ENCODE peak calls at places on chromosomes 16 and 17, in seven cellular contexts. One of them, this sample, is unnamed.

GRCh38 chr16:27717726-27718125 is 167.8 kb downstream of the KATNIP start:
- DNase-seq in GM12878: no peak
- DNase-seq in H1: no peak
- DNase-seq in SK-N-SH: no peak
- DNase-seq in K562: no peak
- DNase-seq in HepG2: no peak
- DNase-seq in GM12891: no peak
- DNase-seq in this sample: no peak

GRCh38 chr17:63984651-63985386 is 12.1 kb upstream of the SCN4A start:
- DNase-seq in GM12878: no peak
- DNase-seq in H1: no peak
- DNase-seq in SK-N-SH: no peak
- DNase-seq in K562: peak
- DNase-seq in HepG2: peak
- DNase-seq in GM12891: no peak
- DNase-seq in this sample: no peak

GRCh38 chr16:84700518-84701277 is 898 bp downstream of the USP10 start:
- DNase-seq in GM12878: no peak
- DNase-seq in H1: no peak
- DNase-seq in SK-N-SH: peak
- DNase-seq in K562: no peak
- DNase-seq in HepG2: no peak
- DNase-seq in GM12891: no peak
- DNase-seq in this sample: no peak

GRCh38 chr16:24677388-24677787 is 52.1 kb upstream of the TNRC6A start:
- DNase-seq in GM12878: no peak
- DNase-seq in H1: no peak
- DNase-seq in SK-N-SH: no peak
- DNase-seq in K562: no peak
- DNase-seq in HepG2: no peak
- DNase-seq in GM12891: no peak
- DNase-seq in this sample: no peak

GRCh38 chr16:1999866-2000514 is 9.6 kb downstream of the ZNF598 start:
- DNase-seq in GM12878: no peak
- DNase-seq in H1: no peak
- DNase-seq in SK-N-SH: no peak
- DNase-seq in K562: no peak
- DNase-seq in HepG2: no peak
- DNase-seq in GM12891: no peak
- DNase-seq in this sample: no peak

GRCh38 chr16:52383640-52384292 is 163.2 kb downstream of the TOX3 start:
- DNase-seq in GM12878: no peak
- DNase-seq in H1: no peak
- DNase-seq in SK-N-SH: no peak
- DNase-seq in K562: no peak
- DNase-seq in HepG2: peak
- DNase-seq in GM12891: no peak
- DNase-seq in this sample: no peak

GRCh38 chr17:48472485-48473281 is 42.7 kb upstream of the SKAP1 start:
- DNase-seq in GM12878: no peak
- DNase-seq in H1: no peak
- DNase-seq in SK-N-SH: no peak
- DNase-seq in K562: no peak
- DNase-seq in HepG2: no peak
- DNase-seq in GM12891: no peak
- DNase-seq in this sample: no peak

GRCh38 chr16:53052519-53053501 is at the start of gene CHD9NB:
- DNase-seq in GM12878: no peak
- DNase-seq in H1: no peak
- DNase-seq in SK-N-SH: peak
- DNase-seq in K562: no peak
- DNase-seq in HepG2: peak
- DNase-seq in GM12891: no peak
- DNase-seq in this sample: no peak

GRCh38 chr17:13735444-13735843 is 133.7 kb upstream of the HS3ST3A1 start:
- DNase-seq in GM12878: no peak
- DNase-seq in H1: no peak
- DNase-seq in SK-N-SH: peak
- DNase-seq in K562: no peak
- DNase-seq in HepG2: no peak
- DNase-seq in GM12891: no peak
- DNase-seq in this sample: no peak

GRCh38 chr16:533391-534088 is 6.0 kb downstream of the CAPN15 start:
- DNase-seq in GM12878: no peak
- DNase-seq in H1: no peak
- DNase-seq in SK-N-SH: no peak
- DNase-seq in K562: no peak
- DNase-seq in HepG2: peak
- DNase-seq in GM12891: no peak
- DNase-seq in this sample: no peak

GRCh38 chr16:17446661-17447060 is 24.1 kb downstream of the XYLT1 start:
- DNase-seq in GM12878: no peak
- DNase-seq in H1: no peak
- DNase-seq in SK-N-SH: no peak
- DNase-seq in K562: no peak
- DNase-seq in HepG2: no peak
- DNase-seq in GM12891: no peak
- DNase-seq in this sample: no peak

GRCh38 chr17:32516450-32516849 is 29.7 kb downstream of the CDK5R1 start:
- DNase-seq in GM12878: no peak
- DNase-seq in H1: no peak
- DNase-seq in SK-N-SH: no peak
- DNase-seq in K562: no peak
- DNase-seq in HepG2: no peak
- DNase-seq in GM12891: no peak
- DNase-seq in this sample: no peak

GRCh38 chr16:2799852-2800226 is 1.6 kb downstream of the PRSS41 start:
- DNase-seq in GM12878: no peak
- DNase-seq in H1: no peak
- DNase-seq in SK-N-SH: no peak
- DNase-seq in K562: no peak
- DNase-seq in HepG2: peak
- DNase-seq in GM12891: no peak
- DNase-seq in this sample: no peak

GRCh38 chr17:10815318-10815717 is 11.4 kb upstream of the TMEM238L start:
- DNase-seq in GM12878: no peak
- DNase-seq in H1: no peak
- DNase-seq in SK-N-SH: no peak
- DNase-seq in K562: no peak
- DNase-seq in HepG2: peak
- DNase-seq in GM12891: no peak
- DNase-seq in this sample: no peak

GRCh38 chr16:75109732-75110243 is 6.8 kb downstream of the LDHD start:
- DNase-seq in GM12878: no peak
- DNase-seq in H1: no peak
- DNase-seq in SK-N-SH: no peak
- DNase-seq in K562: no peak
- DNase-seq in HepG2: no peak
- DNase-seq in GM12891: no peak
- DNase-seq in this sample: no peak

GRCh38 chr17:74202879-74203432 is 522 bp upstream of the RPL38 start:
- DNase-seq in GM12878: no peak
- DNase-seq in H1: no peak
- DNase-seq in SK-N-SH: no peak
- DNase-seq in K562: no peak
- DNase-seq in HepG2: no peak
- DNase-seq in GM12891: no peak
- DNase-seq in this sample: no peak

GRCh38 chr16:29023279-29024278 is 38.7 kb downstream of the LAT start:
- DNase-seq in GM12878: no peak
- DNase-seq in H1: no peak
- DNase-seq in SK-N-SH: no peak
- DNase-seq in K562: no peak
- DNase-seq in HepG2: no peak
- DNase-seq in GM12891: no peak
- DNase-seq in this sample: no peak

GRCh38 chr17:50679008-50679544 is 28.6 kb downstream of the ANKRD40 start:
- DNase-seq in GM12878: no peak
- DNase-seq in H1: no peak
- DNase-seq in SK-N-SH: no peak
- DNase-seq in K562: no peak
- DNase-seq in HepG2: peak
- DNase-seq in GM12891: no peak
- DNase-seq in this sample: no peak

GRCh38 chr16:55568151-55568693 is 1.7 kb downstream of the CAPNS2 start:
- DNase-seq in GM12878: no peak
- DNase-seq in H1: no peak
- DNase-seq in SK-N-SH: no peak
- DNase-seq in K562: no peak
- DNase-seq in HepG2: no peak
- DNase-seq in GM12891: no peak
- DNase-seq in this sample: no peak

GRCh38 chr17:41865596-41865893 is 322 bp upstream of the KLHL11 start:
- DNase-seq in GM12878: peak
- DNase-seq in H1: no peak
- DNase-seq in SK-N-SH: no peak
- DNase-seq in K562: no peak
- DNase-seq in HepG2: no peak
- DNase-seq in GM12891: no peak
- DNase-seq in this sample: no peak

GRCh38 chr17:41863074-41863843 is 2.0 kb downstream of the KLHL11 start:
- DNase-seq in GM12878: no peak
- DNase-seq in H1: no peak
- DNase-seq in SK-N-SH: no peak
- DNase-seq in K562: no peak
- DNase-seq in HepG2: no peak
- DNase-seq in GM12891: no peak
- DNase-seq in this sample: no peak

GRCh38 chr17:41864498-41864836 is 756 bp downstream of the KLHL11 start:
- DNase-seq in GM12878: no peak
- DNase-seq in H1: no peak
- DNase-seq in SK-N-SH: no peak
- DNase-seq in K562: no peak
- DNase-seq in HepG2: no peak
- DNase-seq in GM12891: no peak
- DNase-seq in this sample: no peak

GRCh38 chr17:41868568-41868967 is 3.3 kb upstream of the KLHL11 start:
- DNase-seq in GM12878: no peak
- DNase-seq in H1: no peak
- DNase-seq in SK-N-SH: no peak
- DNase-seq in K562: no peak
- DNase-seq in HepG2: no peak
- DNase-seq in GM12891: no peak
- DNase-seq in this sample: no peak

DNA sequence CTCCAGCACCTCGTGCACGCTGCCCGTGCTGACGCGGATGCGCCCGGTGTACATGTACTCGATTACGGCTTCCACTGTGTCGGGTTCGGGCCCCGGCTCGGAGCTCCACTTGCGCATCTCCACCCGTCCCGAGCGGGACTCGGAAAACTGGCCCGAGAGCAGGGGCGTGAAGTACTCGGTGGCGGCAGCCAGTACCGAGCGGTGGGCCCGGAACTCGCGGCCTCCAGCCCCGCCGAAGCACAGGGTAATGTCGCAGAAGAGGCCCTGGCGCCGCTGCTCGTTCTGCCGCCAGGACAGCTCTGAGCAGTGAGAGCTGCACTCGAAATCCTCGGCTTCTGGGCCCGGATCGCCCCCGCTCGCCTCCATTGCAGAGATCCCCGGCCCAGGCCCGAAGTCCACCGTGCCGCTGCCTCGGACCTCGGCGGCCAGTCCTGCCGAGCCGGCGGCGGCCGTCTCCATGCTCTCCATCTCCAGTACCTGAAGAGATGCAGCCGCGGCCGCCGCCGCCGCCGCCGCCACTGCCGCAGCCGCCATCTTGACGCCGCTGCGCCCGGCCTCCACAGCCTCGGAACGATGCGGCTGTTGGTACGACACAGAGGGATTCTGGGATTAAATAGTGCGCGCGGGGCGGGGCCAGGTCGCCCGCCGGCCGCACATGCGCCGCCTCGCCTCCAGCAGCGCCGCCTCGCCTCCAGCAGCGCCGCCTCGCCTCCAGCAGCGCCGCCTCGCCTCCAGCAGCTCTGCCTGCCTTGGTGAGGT is at the start of gene KLHL11:
- DNase-seq in GM12878: peak
- DNase-seq in H1: peak
- DNase-seq in SK-N-SH: peak
- DNase-seq in K562: peak
- DNase-seq in HepG2: peak
- DNase-seq in GM12891: peak
- DNase-seq in this sample: peak
- TF ChIP-seq POLR2AphosphoS5 in GM12878: peak
- TF ChIP-seq POLR2AphosphoS5 in H1: peak
- TF ChIP-seq POLR2AphosphoS5 in SK-N-SH: peak
- TF ChIP-seq POLR2AphosphoS5 in K562: peak
- TF ChIP-seq POLR2AphosphoS5 in HepG2: peak
- TF ChIP-seq POLR2AphosphoS5 in GM12891: peak
- TF ChIP-seq POLR2AphosphoS5 in this sample: peak

DNA sequence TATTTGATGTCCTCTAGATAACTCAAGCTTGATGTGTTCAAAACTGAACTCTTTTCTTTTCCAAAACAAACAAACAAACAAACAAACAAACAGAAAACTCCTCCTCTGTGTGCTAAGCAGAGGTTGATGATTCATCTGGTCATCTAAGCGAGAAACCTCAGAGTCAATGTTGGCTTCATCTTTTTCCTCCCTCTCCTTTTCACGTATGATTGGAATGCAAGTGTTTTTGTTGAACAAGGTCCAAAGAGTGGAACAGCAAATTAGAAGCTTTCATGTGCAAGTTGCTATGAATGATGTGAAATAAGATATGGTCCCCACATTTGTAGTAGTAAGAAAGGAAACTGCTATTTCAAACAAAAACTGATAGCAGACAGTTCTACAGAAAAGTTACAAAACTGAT is 52.5 kb downstream of the TBX4 start:
- DNase-seq in GM12878: no peak
- DNase-seq in H1: no peak
- DNase-seq in SK-N-SH: no peak
- DNase-seq in K562: no peak
- DNase-seq in HepG2: peak
- DNase-seq in GM12891: no peak
- DNase-seq in this sample: no peak
- TF ChIP-seq TAF1 in GM12878: no peak
- TF ChIP-seq TAF1 in H1: no peak
- TF ChIP-seq TAF1 in SK-N-SH: no peak
- TF ChIP-seq TAF1 in K562: no peak
- TF ChIP-seq TAF1 in HepG2: no peak
- TF ChIP-seq TAF1 in GM12891: no peak
- TF ChIP-seq TAF1 in this sample: no peak

DNA sequence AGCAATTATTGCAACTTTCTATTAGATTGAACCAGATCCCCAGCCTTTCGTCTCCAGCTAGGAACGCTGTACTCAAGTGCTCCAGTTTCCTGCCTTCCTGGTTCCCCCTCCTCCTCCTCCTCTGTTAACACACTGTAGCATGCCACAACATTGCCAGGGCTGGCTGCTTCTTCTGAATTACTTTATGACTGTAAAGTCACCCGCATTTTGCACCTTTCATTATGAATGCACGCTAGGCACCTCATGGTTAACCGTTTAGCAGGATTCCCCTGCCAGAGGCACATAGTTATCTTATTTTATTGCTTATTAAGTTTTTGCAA is 4.5 kb downstream of the ZNF423 start:
- DNase-seq in GM12878: no peak
- DNase-seq in H1: no peak
- DNase-seq in SK-N-SH: no peak
- DNase-seq in K562: no peak
- DNase-seq in HepG2: no peak
- DNase-seq in GM12891: no peak
- DNase-seq in this sample: no peak
- TF ChIP-seq POLR2AphosphoS5 in GM12878: no peak
- TF ChIP-seq POLR2AphosphoS5 in H1: no peak
- TF ChIP-seq POLR2AphosphoS5 in SK-N-SH: no peak
- TF ChIP-seq POLR2AphosphoS5 in K562: no peak
- TF ChIP-seq POLR2AphosphoS5 in HepG2: no peak
- TF ChIP-seq POLR2AphosphoS5 in GM12891: no peak
- TF ChIP-seq POLR2AphosphoS5 in this sample: no peak

GRCh38 chr17:57948555-57949420 is 6.4 kb downstream of the CUEDC1 start:
- DNase-seq in GM12878: no peak
- DNase-seq in H1: no peak
- DNase-seq in SK-N-SH: no peak
- DNase-seq in K562: no peak
- DNase-seq in HepG2: no peak
- DNase-seq in GM12891: no peak
- DNase-seq in this sample: no peak
- TF ChIP-seq TAF1 in GM12878: no peak
- TF ChIP-seq TAF1 in H1: no peak
- TF ChIP-seq TAF1 in SK-N-SH: peak
- TF ChIP-seq TAF1 in K562: no peak
- TF ChIP-seq TAF1 in HepG2: no peak
- TF ChIP-seq TAF1 in GM12891: no peak
- TF ChIP-seq TAF1 in this sample: no peak

This sample was measured in GM12892.